ENCODE peak calls at places on chromosomes 2 and 18, in seven cellular contexts. One of them, this sample, is unnamed.

GRCh38 chr2:237486819-237487448 is at the start of gene MLPH:
- DNase-seq in astrocyte of the spinal cord: peak
- DNase-seq in HCT116: no peak
- DNase-seq in LHCN-M2: peak
- DNase-seq in CD8-positive, alpha-beta memory T cell: no peak
- DNase-seq in NCI-H1694: no peak
- DNase-seq in osteocyte: no peak
- DNase-seq in this sample: no peak

GRCh38 chr2:180910831-180911665 is 69.4 kb upstream of the UBE2E3 start:
- DNase-seq in CD8-positive, alpha-beta memory T cell: no peak
- DNase-seq in NCI-H1694: no peak
- DNase-seq in HCT116: no peak
- DNase-seq in osteocyte: no peak
- DNase-seq in LHCN-M2: no peak
- DNase-seq in astrocyte of the spinal cord: no peak
- DNase-seq in this sample: no peak

GRCh38 chr2:63440612-63441011 is 147.7 kb downstream of the WDPCP start:
- DNase-seq in LHCN-M2: no peak
- DNase-seq in osteocyte: no peak
- DNase-seq in NCI-H1694: no peak
- DNase-seq in CD8-positive, alpha-beta memory T cell: no peak
- DNase-seq in HCT116: no peak
- DNase-seq in astrocyte of the spinal cord: no peak
- DNase-seq in this sample: no peak

GRCh38 chr2:241511091-241511741 is 2.8 kb upstream of the STK25 start:
- DNase-seq in astrocyte of the spinal cord: no peak
- DNase-seq in LHCN-M2: no peak
- DNase-seq in HCT116: no peak
- DNase-seq in NCI-H1694: no peak
- DNase-seq in osteocyte: no peak
- DNase-seq in CD8-positive, alpha-beta memory T cell: no peak
- DNase-seq in this sample: no peak

GRCh38 chr18:75213610-75214009 is 3.0 kb downstream of the TSHZ1 start:
- DNase-seq in NCI-H1694: peak
- DNase-seq in osteocyte: no peak
- DNase-seq in astrocyte of the spinal cord: peak
- DNase-seq in CD8-positive, alpha-beta memory T cell: no peak
- DNase-seq in LHCN-M2: peak
- DNase-seq in HCT116: no peak
- DNase-seq in this sample: no peak

GRCh38 chr2:5125017-5125730 is 567.0 kb upstream of the SOX11 start:
- DNase-seq in osteocyte: no peak
- DNase-seq in LHCN-M2: no peak
- DNase-seq in astrocyte of the spinal cord: no peak
- DNase-seq in NCI-H1694: no peak
- DNase-seq in HCT116: no peak
- DNase-seq in CD8-positive, alpha-beta memory T cell: no peak
- DNase-seq in this sample: no peak

GRCh38 chr2:120110507-120110906 is 97.6 kb downstream of the EPB41L5 start:
- DNase-seq in HCT116: no peak
- DNase-seq in NCI-H1694: no peak
- DNase-seq in astrocyte of the spinal cord: no peak
- DNase-seq in CD8-positive, alpha-beta memory T cell: no peak
- DNase-seq in LHCN-M2: no peak
- DNase-seq in osteocyte: no peak
- DNase-seq in this sample: no peak

GRCh38 chr2:187003038-187003543 is 154.1 kb upstream of the ZSWIM2 start:
- DNase-seq in osteocyte: peak
- DNase-seq in LHCN-M2: no peak
- DNase-seq in astrocyte of the spinal cord: no peak
- DNase-seq in NCI-H1694: no peak
- DNase-seq in CD8-positive, alpha-beta memory T cell: no peak
- DNase-seq in HCT116: no peak
- DNase-seq in this sample: peak

GRCh38 chr2:236089271-236090026 is 78.7 kb downstream of the GBX2 start:
- DNase-seq in HCT116: no peak
- DNase-seq in osteocyte: no peak
- DNase-seq in LHCN-M2: no peak
- DNase-seq in astrocyte of the spinal cord: no peak
- DNase-seq in CD8-positive, alpha-beta memory T cell: no peak
- DNase-seq in NCI-H1694: no peak
- DNase-seq in this sample: no peak

GRCh38 chr2:191467113-191467512 is 210.8 kb upstream of the NABP1 start:
- DNase-seq in CD8-positive, alpha-beta memory T cell: no peak
- DNase-seq in LHCN-M2: no peak
- DNase-seq in osteocyte: no peak
- DNase-seq in NCI-H1694: no peak
- DNase-seq in HCT116: no peak
- DNase-seq in astrocyte of the spinal cord: no peak
- DNase-seq in this sample: no peak

GRCh38 chr2:156958374-156958773 is 299.1 kb upstream of the GALNT5 start:
- DNase-seq in NCI-H1694: no peak
- DNase-seq in astrocyte of the spinal cord: no peak
- DNase-seq in CD8-positive, alpha-beta memory T cell: no peak
- DNase-seq in osteocyte: no peak
- DNase-seq in HCT116: no peak
- DNase-seq in LHCN-M2: no peak
- DNase-seq in this sample: no peak